ENCODE peak calls at places on chromosome 13, in seven cellular contexts. M is HTR-8/SVneo; F is activated CD4-positive, alpha-beta T cell treated with anti-CD3 and anti-CD28 coated beads for 24 hours; W is stomach; B is omental fat pad; G is H9; Y is aorta. U is an unnamed sample.
A peak's percentile ranks its signal among the peaks of the same experiment; 100 is the strongest.

GRCh38 chr13:34654203-34654602 is 287.9 kb upstream of the NBEA start:
- DNase-seq in F (no peak), G (no peak), M (no peak), W (no peak), B (no peak), Y (no peak), U (no peak)

GRCh38 chr13:43797869-43798268 is 11.1 kb upstream of the ENOX1 start:
- DNase-seq in G (no peak), B (no peak), F (no peak), Y (no peak), M (no peak), W (no peak), U (no peak)

GRCh38 chr13:35791191-35791902 is 314.9 kb upstream of the MAB21L1 start:
- DNase-seq in G (no peak), Y (no peak), W (no peak), B (no peak), F (no peak), M (no peak), U (no peak)

GRCh38 chr13:38796890-38797289 is 110.0 kb downstream of the FREM2 start:
- DNase-seq in M (no peak), Y (no peak), G (no peak), W (no peak), B (no peak), F (no peak), U (no peak)

GRCh38 chr13:97259787-97260641 is 37.9 kb downstream of the MBNL2 start:
- DNase-seq in G (no peak), F (no peak), M (no peak), B (no peak), W (no peak), Y (no peak), U (peak; percentile 76)

GRCh38 chr13:74009100-74009668 is 125.0 kb downstream of the KLF12 start:
- DNase-seq in Y (no peak), F (no peak), W (no peak), G (no peak), B (no peak), M (no peak), U (peak; percentile 72)

GRCh38 chr13:23984541-23984940 is 87.2 kb upstream of the C1QTNF9B start:
- DNase-seq in F (no peak), W (peak; percentile 82), B (no peak), Y (no peak), M (no peak), G (no peak), U (no peak)

GRCh38 chr13:101474419-101474957 is 22.0 kb downstream of the ITGBL1 start:
- DNase-seq in W (no peak), G (peak; percentile 60), B (no peak), F (no peak), M (no peak), Y (peak; percentile 53), U (no peak)

GRCh38 chr13:110236831-110237261 is 70.1 kb downstream of the COL4A1 start:
- DNase-seq in F (no peak), W (no peak), G (no peak), M (no peak), Y (peak; percentile 77), B (no peak), U (no peak)

GRCh38 chr13:113882716-113883115 is 18.8 kb upstream of the GAS6 start:
- DNase-seq in G (no peak), B (no peak), Y (no peak), W (no peak), M (no peak), F (no peak), U (no peak)

GRCh38 chr13:94947965-94948371 is 235.6 kb upstream of the SOX21 start:
- DNase-seq in G (no peak), B (no peak), F (no peak), M (no peak), Y (no peak), W (no peak), U (no peak)

GRCh38 chr13:99640260-99640659 is 139.0 kb downstream of the TM9SF2 start:
- DNase-seq in W (no peak), F (no peak), M (no peak), B (no peak), G (no peak), Y (no peak), U (no peak)

GRCh38 chr13:37014609-37015008 is 14.0 kb downstream of the EXOSC8 start:
- DNase-seq in G (no peak), W (no peak), B (no peak), Y (no peak), F (no peak), M (no peak), U (no peak)

GRCh38 chr13:30334663-30335386 is 27.5 kb upstream of the KATNAL1 start:
- DNase-seq in G (peak; percentile 43), Y (no peak), F (no peak), W (no peak), M (no peak), B (no peak), U (peak; percentile 52)

GRCh38 chr13:101303512-101303911 is 112.8 kb downstream of the NALCN start:
- DNase-seq in Y (no peak), W (no peak), G (no peak), B (no peak), M (no peak), F (no peak), U (no peak)

GRCh38 chr13:43799191-43799590 is 12.4 kb upstream of the ENOX1 start:
- DNase-seq in W (no peak), F (no peak), G (no peak), M (no peak), Y (no peak), B (no peak), U (no peak)